ENCODE peak calls at places on chromosomes 2 and 18, in six cellular contexts. I is neuronal stem cell, H is trophoblast cell, Z is IMR-90, P is mesenchymal stem cell, E is H1. O is an unnamed sample.

GRCh38 chr2:240913810-240914644 is 7.9 kb downstream of the CROCC2 start:
- DNase-seq in H (peak; percentile 43), E (peak; percentile 34), I (peak; percentile 69), P (peak; percentile 30), Z (peak; percentile 55), O (peak; percentile 67)

GRCh38 chr2:234670052-234670451 is 173.2 kb upstream of the ARL4C start:
- DNase-seq in E (no peak), P (peak; percentile 86), Z (peak; percentile 94), I (no peak), H (peak; percentile 87), O (no peak)

GRCh38 chr18:9987931-9988330 is 74.1 kb downstream of the VAPA start:
- DNase-seq in Z (no peak), P (no peak), H (no peak), E (no peak), I (no peak), O (no peak)

GRCh38 chr2:100291152-100291970 is 30.9 kb downstream of the LONRF2 start:
- DNase-seq in H (peak; percentile 98), E (no peak), Z (peak; percentile 99), I (no peak), P (peak; percentile 98), O (peak; percentile 97)

GRCh38 chr2:33134764-33135560 is 188.2 kb downstream of the LTBP1 start:
- DNase-seq in Z (no peak), E (no peak), P (no peak), H (no peak), I (no peak), O (no peak)

GRCh38 chr18:3256693-3257626 is 5.0 kb upstream of the MYL12B start:
- DNase-seq in E (no peak), P (peak; percentile 56), H (peak; percentile 43), Z (peak; percentile 91), I (no peak), O (peak; percentile 42)

GRCh38 chr2:4272261-4272858 is 569.0 kb downstream of the DCDC2C start:
- DNase-seq in H (no peak), E (no peak), I (no peak), P (no peak), Z (no peak), O (no peak)

GRCh38 chr2:134818321-134818720 is 20.1 kb upstream of the ACMSD start:
- DNase-seq in E (no peak), Z (peak; percentile 36), H (peak; percentile 82), P (no peak), I (no peak), O (no peak)

GRCh38 chr2:172640389-172640788 is 84.5 kb downstream of the PDK1 start:
- DNase-seq in P (no peak), I (no peak), E (no peak), Z (peak; percentile 65), H (no peak), O (no peak)

GRCh38 chr18:73842795-73843394 is 304.7 kb downstream of the FBXO15 start:
- DNase-seq in E (no peak), Z (peak; percentile 65), H (peak; percentile 72), I (peak; percentile 37), P (peak; percentile 63), O (peak; percentile 53)

GRCh38 chr2:231037202-231037730 is at the start of gene C2orf72:
- DNase-seq in E (no peak), P (no peak), Z (no peak), I (no peak), H (peak; percentile 58), O (no peak)

GRCh38 chr2:195468771-195469170 is 188.3 kb upstream of the SLC39A10 start:
- DNase-seq in H (peak; percentile 60), I (no peak), Z (peak; percentile 17), E (no peak), P (no peak), O (no peak)

GRCh38 chr2:229163893-229164292 is 107.2 kb downstream of the PID1 start:
- DNase-seq in P (no peak), H (no peak), I (no peak), E (no peak), Z (no peak), O (no peak)

GRCh38 chr2:173226899-173227692 is 127.6 kb upstream of the CDCA7 start:
- DNase-seq in I (no peak), P (no peak), Z (no peak), H (no peak), E (no peak), O (no peak)

GRCh38 chr2:240466579-240467148 is 31.2 kb downstream of the GPC1 start:
- DNase-seq in Z (no peak), I (no peak), E (no peak), P (no peak), H (no peak), O (no peak)

GRCh38 chr2:124933883-124934282 is 908.8 kb downstream of the CNTNAP5 start:
- DNase-seq in H (no peak), Z (no peak), E (no peak), P (no peak), I (no peak), O (no peak)

GRCh38 chr2:139142252-139142651 is 362.1 kb upstream of the NXPH2 start:
- DNase-seq in I (peak; percentile 52), H (peak; percentile 40), E (no peak), P (peak; percentile 30), Z (peak; percentile 1), O (peak; percentile 32)

GRCh38 chr2:183037660-183038340 is 457 bp downstream of the NCKAP1 start:
- DNase-seq in I (peak; percentile 27), H (peak; percentile 56), Z (no peak), E (no peak), P (no peak), O (no peak)

GRCh38 chr18:35117951-35118411 is 76.8 kb downstream of the MAPRE2 start:
- DNase-seq in H (no peak), I (no peak), Z (peak; percentile 70), P (peak; percentile 87), E (no peak), O (no peak)

GRCh38 chr2:85457877-85458316 is 39.4 kb downstream of the SH2D6 start:
- DNase-seq in I (no peak), P (no peak), E (no peak), Z (no peak), H (no peak), O (no peak)

GRCh38 chr2:163884416-163884815 is 148.6 kb upstream of the FIGN start:
- DNase-seq in Z (no peak), P (peak; percentile 8), H (peak; percentile 36), I (no peak), E (no peak), O (no peak)

GRCh38 chr2:239263231-239263936 is 137.4 kb downstream of the HDAC4 start:
- DNase-seq in P (no peak), Z (no peak), H (no peak), E (no peak), I (no peak), O (no peak)

GRCh38 chr2:47345584-47345913 is 57.4 kb upstream of the MSH2 start:
- DNase-seq in E (no peak), I (no peak), P (no peak), Z (no peak), H (no peak), O (no peak)

GRCh38 chr2:47344890-47345583 is 57.9 kb upstream of the MSH2 start:
- DNase-seq in P (peak; percentile 71), I (peak; percentile 92), Z (peak; percentile 44), E (peak; percentile 96), H (peak; percentile 55), O (peak; percentile 100)

GRCh38 chr2:47346107-47346506 is 56.8 kb upstream of the MSH2 start:
- DNase-seq in H (no peak), Z (no peak), I (no peak), P (no peak), E (no peak), O (peak; percentile 62)

GRCh38 chr2:47346669-47347068 is 56.3 kb upstream of the MSH2 start:
- DNase-seq in E (no peak), I (no peak), Z (no peak), H (no peak), P (no peak), O (no peak)
- H2AK5ac ChIP-seq in E (peak overlapping the region; percentile 82), I (no peak overlapping the region), Z (no peak overlapping the region), H (no peak overlapping the region), P (no peak overlapping the region), O (no peak overlapping the region)

DNA sequence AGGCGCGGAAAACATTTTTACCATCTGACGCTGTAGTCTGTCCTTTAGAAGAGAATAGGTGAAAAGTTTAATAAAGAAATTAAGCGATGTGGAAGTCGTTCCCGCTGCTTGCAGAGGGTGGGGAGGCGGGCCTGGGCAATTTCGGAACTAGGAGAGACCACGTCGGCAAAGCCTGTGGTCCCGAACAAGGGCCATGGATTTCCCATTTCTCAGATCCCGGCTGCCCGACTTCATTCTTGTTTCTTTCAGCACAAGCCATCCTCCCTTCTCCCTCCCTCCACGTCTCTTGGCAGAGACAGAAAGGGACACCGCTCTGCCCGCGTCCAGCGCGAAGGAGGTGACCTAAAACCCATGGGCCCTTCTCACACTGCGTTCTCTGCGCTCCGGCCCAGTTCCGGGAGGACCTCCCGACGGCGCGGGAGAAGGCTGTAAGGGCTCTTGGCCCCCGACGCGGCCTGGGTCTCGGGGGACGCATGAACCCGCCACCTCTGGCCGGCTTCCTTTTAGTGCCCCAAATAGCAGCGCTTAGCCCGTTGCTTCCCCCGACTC is 2.2 kb upstream of the BCL2L11 start:
- DNase-seq in I (peak; percentile 17), H (no peak), Z (no peak), E (no peak), P (no peak), O (peak; percentile 30)
- H3K4me3 ChIP-seq in I (peak overlapping the region; percentile 70), H (peak overlapping the region; percentile 50), Z (peak overlapping the region; percentile 31), E (peak overlapping the region; percentile 47), P (peak overlapping the region; percentile 81), O (no peak overlapping the region)

GRCh38 chr2:216108310-216108966 is 710 bp upstream of the XRCC5 start:
- DNase-seq in P (no peak), I (no peak), E (no peak), Z (no peak), H (peak; percentile 49), O (peak; percentile 77)
- H2AK5ac ChIP-seq in P (peak overlapping the region; percentile 56), I (peak overlapping the region; percentile 66), E (no peak overlapping the region), Z (peak overlapping the region; percentile 67), H (no peak overlapping the region), O (no peak overlapping the region)

DNA sequence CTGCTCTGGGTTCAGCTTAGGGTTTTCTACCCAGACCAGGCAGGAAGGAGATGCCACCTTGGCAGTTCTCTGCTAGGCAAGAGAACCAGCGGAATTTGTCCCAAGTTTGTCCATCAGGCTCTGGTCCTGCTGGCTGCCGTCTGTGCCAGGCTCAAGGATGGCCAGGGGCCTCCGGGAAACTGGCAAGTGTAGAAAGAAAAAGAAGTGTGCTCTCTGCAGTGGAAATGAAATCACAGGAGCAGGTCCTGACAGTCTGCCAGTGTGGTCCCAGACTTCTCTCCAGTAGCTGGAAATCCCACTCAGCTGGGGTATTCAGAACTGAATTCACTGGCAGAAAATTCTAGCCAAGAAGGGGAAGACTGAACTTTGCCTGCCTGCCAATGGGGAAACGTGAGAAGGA is 91.0 kb downstream of the STPG4 start:
- DNase-seq in P (no peak), E (no peak), H (no peak), I (no peak), Z (no peak), O (no peak)
- H3K4me3 ChIP-seq in P (no peak overlapping the region), E (no peak overlapping the region), H (no peak overlapping the region), I (no peak overlapping the region), Z (no peak overlapping the region), O (no peak overlapping the region)

O was measured in mesendoderm.